ENCODE peak calls at places on chromosomes 7 and 10, in five cellular contexts. G is GM23248, R is BJ, T is left lung, O is endothelial cell of umbilical vein. N is an unnamed sample. For H3K36me3 and H3K27me3, the result is how much of the 10 kb centered on the place peaks cover.

GRCh38 chr7:16817536-16817935 is 12.7 kb upstream of the AGR2 start:
- DNase-seq in G (peak), O (no peak), R (no peak), T (no peak), N (no peak)

GRCh38 chr7:114723308-114723707 is 198.6 kb upstream of the MDFIC start:
- DNase-seq in O (no peak), T (no peak), G (no peak), R (no peak), N (no peak)

GRCh38 chr7:26188291-26188999 is 12.1 kb downstream of the HNRNPA2B1 start:
- DNase-seq in R (no peak), O (no peak), G (no peak), T (no peak), N (no peak)

GRCh38 chr10:21208666-21209316 is 311.7 kb upstream of the NEBL start:
- DNase-seq in G (no peak), O (no peak), R (no peak), T (no peak), N (no peak)

GRCh38 chr7:23299770-23300300 is 696 bp downstream of the MALSU1 start:
- DNase-seq in T (no peak), O (peak), G (peak), R (no peak), N (no peak)

GRCh38 chr7:128322040-128322643 is 21.6 kb downstream of the RBM28 start:
- DNase-seq in G (peak), R (no peak), T (no peak), O (peak), N (no peak)

GRCh38 chr7:25384820-25385560 is 156.7 kb upstream of the NPVF start:
- DNase-seq in T (no peak), R (no peak), G (no peak), O (no peak), N (no peak)

GRCh38 chr7:44285561-44285960 is 39.8 kb downstream of the CAMK2B start:
- DNase-seq in O (no peak), R (no peak), T (no peak), G (no peak), N (no peak)

GRCh38 chr10:79024716-79025112 is 44.1 kb upstream of the ZMIZ1 start:
- DNase-seq in R (no peak), O (no peak), G (no peak), T (no peak), N (no peak)

GRCh38 chr7:98927125-98927524 is 48.8 kb downstream of the TRRAP start:
- DNase-seq in G (no peak), R (no peak), O (no peak), T (no peak), N (no peak)

GRCh38 chr7:98917331-98917730 is 39.0 kb downstream of the TRRAP start:
- DNase-seq in G (no peak), T (no peak), R (no peak), O (no peak), N (no peak)

GRCh38 chr7:98923512-98923911 is 45.2 kb downstream of the TRRAP start:
- DNase-seq in T (no peak), R (no peak), O (no peak), G (no peak), N (no peak)

GRCh38 chr7:98921608-98922372 is 43.5 kb downstream of the TRRAP start:
- DNase-seq in G (peak), T (no peak), O (no peak), R (no peak), N (no peak)

GRCh38 chr7:98922392-98923107 is 44.2 kb downstream of the TRRAP start:
- DNase-seq in R (no peak), O (no peak), G (peak), T (no peak), N (no peak)
- H3K36me3 ChIP-seq in R (under half), O (under half), G (under half), T (half or more), N (under half)

GRCh38 chr10:120744040-120744439 is 107.1 kb upstream of the WDR11 start:
- DNase-seq in O (no peak), G (no peak), T (no peak), R (no peak), N (no peak)

GRCh38 chr10:120749032-120749431 is 102.1 kb upstream of the WDR11 start:
- DNase-seq in T (no peak), G (no peak), R (no peak), O (no peak), N (no peak)

GRCh38 chr10:120742373-120742772 is 108.8 kb upstream of the WDR11 start:
- DNase-seq in R (no peak), T (no peak), O (no peak), G (no peak), N (no peak)

GRCh38 chr10:120750167-120750566 is 101.0 kb upstream of the WDR11 start:
- DNase-seq in R (no peak), O (no peak), G (no peak), T (no peak), N (no peak)

DNA sequence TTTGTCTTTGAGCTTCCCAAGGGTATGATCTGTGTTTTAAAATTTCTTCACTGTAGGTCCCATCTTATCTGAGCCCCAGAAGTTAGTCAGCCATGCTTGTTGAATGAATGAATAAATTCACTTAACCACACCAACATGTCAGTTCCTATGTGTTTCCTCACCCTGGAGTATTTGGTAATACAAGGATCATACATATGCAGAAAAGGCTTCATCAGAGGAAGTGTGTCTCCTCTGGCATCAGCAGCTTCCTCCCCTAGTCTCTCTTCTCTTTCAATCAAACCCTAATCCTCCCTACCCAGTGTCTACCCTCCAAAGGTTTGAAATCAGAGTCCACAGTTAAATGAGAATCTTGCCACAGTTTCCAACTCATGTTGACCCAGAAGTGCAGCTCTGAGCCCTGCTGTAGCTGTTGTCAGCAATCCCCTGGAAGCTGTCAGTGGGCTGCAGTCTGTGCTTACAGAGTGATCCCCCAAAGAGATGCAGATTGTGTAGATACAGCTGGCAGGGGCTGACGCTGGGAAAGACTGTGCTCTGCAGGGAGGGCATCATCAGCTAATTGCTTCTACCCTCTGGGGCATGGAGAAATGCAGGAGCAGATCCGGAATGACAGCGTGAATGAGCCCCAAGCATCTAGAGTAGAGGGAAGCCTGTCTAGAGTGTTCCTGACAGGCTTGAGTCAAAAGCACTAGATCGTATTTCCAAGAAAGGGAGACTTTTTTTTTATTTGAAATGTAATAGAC is 105.0 kb upstream of the WDR11 start:
- DNase-seq in G (no peak), O (no peak), R (no peak), T (no peak), N (no peak)
- H3K4me3 ChIP-seq in G (no peak), O (no peak), R (no peak), T (no peak), N (no peak)

GRCh38 chr10:101113890-101114403 is 17.2 kb upstream of the TLX1 start:
- DNase-seq in O (no peak), T (no peak), R (no peak), G (no peak), N (no peak)
- H3K27me3 ChIP-seq in O (under half), T (half or more), R (under half), G (half or more), N (under half)

GRCh38 chr7:134452419-134452827 is 6.5 kb downstream of the AKR1B1 start:
- DNase-seq in R (no peak), O (no peak), T (no peak), G (no peak), N (no peak)
- H3K36me3 ChIP-seq in R (under half), O (under half), T (under half), G (under half), N (under half)

DNA sequence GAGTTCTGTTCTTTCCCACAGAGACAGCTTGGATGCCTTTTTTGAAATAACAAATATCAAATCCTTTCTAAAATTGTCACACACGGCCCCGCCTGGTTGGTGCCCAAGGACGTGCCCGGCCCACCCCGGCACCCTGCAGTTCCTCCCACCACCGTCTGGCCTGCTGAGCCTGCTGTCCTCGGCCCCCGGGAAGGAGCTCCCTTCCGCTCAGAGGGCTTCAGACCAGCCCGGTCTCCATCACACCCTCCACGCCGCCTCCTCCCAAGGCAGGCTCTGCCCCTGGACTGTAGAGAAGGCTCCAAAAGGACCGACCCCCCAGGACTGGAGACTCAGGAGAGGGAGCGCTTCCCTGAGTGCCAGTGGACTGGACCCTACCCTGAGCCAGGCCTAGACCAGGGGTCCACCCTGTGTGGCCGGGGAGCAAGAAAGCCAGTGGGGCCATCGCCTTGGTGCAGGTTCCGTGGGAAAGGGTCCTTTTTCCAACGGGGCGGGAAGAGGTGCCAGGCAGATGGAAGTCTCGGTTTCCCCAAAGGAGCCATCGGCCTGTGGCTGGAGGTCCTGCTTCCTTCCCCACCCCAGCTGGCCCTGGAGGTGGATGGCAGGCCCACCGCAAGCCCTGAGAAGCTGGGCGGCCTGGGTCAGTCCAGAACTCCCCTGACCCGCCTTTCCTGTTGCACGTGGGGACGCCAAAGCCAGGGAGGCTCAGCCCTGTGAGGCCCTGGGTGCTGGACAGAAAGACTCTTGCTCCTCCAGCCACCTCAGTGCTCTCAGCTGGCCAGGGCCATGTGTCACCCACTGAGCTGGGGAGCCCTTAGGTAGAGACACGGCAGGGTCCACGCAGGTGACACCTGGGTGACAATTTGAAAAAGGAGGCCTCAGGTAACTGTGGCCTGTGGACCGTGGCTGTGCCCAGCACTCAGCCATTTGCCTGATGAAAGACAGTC is 69.8 kb downstream of the PWWP2B start:
- DNase-seq in T (peak), O (no peak), G (no peak), R (no peak), N (no peak)
- H3K4me3 ChIP-seq in T (no peak), O (no peak), G (no peak), R (no peak), N (no peak)

GRCh38 chr7:100720645-100721504 is 607 bp downstream of the EPO start:
- DNase-seq in R (no peak), G (peak), O (no peak), T (peak), N (no peak)

GRCh38 chr7:100721505-100721812 is 1.2 kb downstream of the EPO start:
- DNase-seq in G (no peak), T (peak), O (no peak), R (no peak), N (no peak)

GRCh38 chr7:100722480-100723212 is 2.4 kb downstream of the EPO start:
- DNase-seq in R (no peak), G (no peak), O (no peak), T (peak), N (no peak)

GRCh38 chr7:100720320-100720644 is at the start of gene EPO:
- DNase-seq in R (no peak), O (no peak), T (no peak), G (peak), N (no peak)

DNA sequence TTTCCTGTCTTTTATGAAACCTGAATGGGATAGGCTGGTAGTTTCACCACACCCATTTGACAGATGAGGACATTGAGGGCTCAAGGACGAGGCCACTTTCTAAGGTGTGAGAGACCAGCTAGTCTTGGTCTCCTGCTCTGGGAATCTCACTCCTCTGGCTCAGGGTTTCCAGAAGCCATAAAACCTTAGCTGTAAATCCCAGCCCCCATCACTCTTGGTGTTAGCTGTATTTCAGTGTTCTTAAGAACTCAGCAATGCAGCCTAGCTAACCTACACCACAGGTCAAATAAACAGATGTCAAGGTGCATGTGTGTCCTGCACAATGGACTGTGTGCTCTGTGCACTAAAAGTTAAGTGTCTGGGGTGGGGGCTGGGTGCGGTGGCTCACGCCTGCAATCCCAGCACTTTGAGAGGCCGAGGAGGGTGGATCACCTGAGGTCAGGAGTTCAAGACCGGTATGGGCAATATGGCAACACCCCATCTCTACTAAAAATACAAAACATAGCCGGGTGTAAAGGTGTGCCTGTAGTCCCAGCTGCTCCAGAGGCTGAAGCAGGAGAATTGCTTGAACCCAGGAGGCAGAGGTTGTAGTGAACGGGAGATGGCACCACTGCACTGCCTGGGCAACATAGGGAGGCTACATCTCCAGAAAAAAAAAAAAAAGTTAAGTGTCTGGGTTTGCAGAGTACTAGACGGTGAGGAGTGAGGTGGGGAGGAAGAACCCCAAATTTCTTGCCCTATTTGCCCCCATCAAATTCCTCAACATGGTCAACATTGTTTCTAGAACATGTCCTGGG is 547 bp upstream of the EPO start:
- DNase-seq in G (peak), R (no peak), T (peak), O (no peak), N (no peak)
- H3K27me3 ChIP-seq in G (under half), R (under half), T (under half), O (under half), N (under half)

DNA sequence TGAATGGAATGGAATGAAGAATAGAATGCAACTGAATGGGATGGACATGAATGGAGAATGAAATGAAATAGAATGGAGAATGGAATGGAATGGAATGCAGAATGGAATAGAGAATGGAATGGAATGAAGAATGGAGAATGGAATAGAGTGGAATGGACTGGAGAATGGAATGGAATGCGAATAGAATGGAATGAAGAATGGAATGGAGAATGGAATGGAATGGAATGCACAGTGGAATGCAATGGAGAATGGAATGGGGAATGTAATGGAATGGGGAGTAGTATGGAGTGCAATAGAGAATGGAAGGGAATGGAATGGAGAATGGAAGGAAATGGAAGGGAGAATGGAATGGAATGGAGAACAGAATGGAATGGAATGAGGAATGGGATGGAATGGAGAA is 93.4 kb downstream of the NSUN6 start:
- DNase-seq in T (no peak), O (no peak), G (no peak), R (no peak), N (no peak)
- H3K36me3 ChIP-seq in T (half or more), O (under half), G (under half), R (under half), N (under half)

DNA sequence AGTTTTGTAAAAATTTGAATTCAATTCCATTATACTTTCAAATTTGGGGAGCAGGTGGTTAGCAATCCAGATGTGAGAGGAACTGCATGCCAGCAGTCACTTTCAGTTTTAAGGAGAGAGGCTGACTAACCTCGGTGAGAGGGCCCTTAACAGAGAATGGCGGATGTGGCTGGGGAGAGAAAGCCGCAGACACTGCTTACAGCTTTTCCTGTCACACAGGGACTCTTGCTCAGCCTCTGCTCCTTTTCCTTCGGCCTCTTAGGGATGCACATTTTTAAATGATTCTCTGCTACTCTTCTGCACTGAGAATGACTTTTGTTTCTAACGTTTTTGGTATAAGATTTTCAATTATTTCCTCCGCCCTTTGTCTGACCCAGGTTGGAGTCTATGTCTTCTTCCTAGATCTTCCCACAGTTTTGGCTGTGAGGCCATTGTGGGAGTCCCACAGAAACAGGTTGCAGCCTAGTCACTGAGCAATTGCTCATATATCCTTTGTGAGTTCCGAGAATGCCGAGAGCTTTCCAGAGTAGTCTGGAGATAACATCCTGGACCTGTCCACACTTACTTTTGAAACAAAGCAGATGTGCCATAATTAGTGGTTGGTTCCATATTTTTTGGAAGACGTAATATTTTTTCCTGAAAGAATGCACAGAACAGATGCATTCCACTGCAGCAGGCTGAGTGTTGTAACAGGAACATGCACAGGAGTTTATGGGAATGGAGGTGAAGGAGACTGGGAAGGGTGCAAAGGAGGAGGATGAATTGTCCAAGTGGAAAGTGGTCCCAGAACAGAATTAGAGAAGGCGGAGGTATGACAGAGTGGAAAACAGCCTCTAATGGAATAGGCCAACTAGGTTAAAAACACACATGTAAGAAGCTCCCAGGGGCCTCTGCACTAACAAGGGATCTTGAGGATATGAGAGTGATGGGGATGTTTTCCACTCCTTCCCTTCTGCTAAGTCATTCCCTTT is 168.0 kb upstream of the ZNF32 start:
- DNase-seq in G (peak), T (no peak), R (peak), O (no peak), N (peak)
- H3K4me3 ChIP-seq in G (peak), T (no peak), R (no peak), O (no peak), N (no peak)

N was measured in MG63.